ENCODE peak calls at places on chromosomes 2 and 18, in ten cellular contexts. O, W, L, T, P, R, N, J, Y and U are unnamed samples.

GRCh38 chr18:39205565-39205964 is 1640.0 kb upstream of the CELF4 start:
- DNase-seq in P (no peak), T (no peak), Y (no peak), N (no peak), R (no peak), L (no peak), W (no peak), J (no peak), O (no peak), U (no peak)

GRCh38 chr2:23426284-23426905 is 41.4 kb downstream of the KLHL29 start:
- DNase-seq in T (peak), N (no peak), Y (no peak), L (no peak), P (peak), J (no peak), O (peak), W (no peak), R (no peak), U (no peak)

GRCh38 chr18:5455644-5456043 is 88.2 kb downstream of the EPB41L3 start:
- DNase-seq in P (no peak), Y (peak), R (no peak), N (no peak), J (no peak), W (no peak), O (peak), L (no peak), T (no peak), U (no peak)

GRCh38 chr18:50218432-50219197 is 23.7 kb upstream of the MYO5B start:
- DNase-seq in Y (no peak), N (peak), J (peak), O (peak), W (no peak), T (no peak), L (peak), P (peak), R (peak), U (peak)

GRCh38 chr2:42929985-42930581 is 137.7 kb upstream of the HAAO start:
- DNase-seq in R (peak), N (no peak), T (no peak), O (peak), Y (no peak), W (no peak), L (no peak), P (no peak), J (no peak), U (no peak)

GRCh38 chr2:133894429-133894828 is 326.2 kb upstream of the NCKAP5 start:
- DNase-seq in O (no peak), L (no peak), N (no peak), Y (no peak), R (no peak), W (no peak), J (no peak), T (no peak), P (no peak), U (no peak)

GRCh38 chr2:237097911-237098702 is 12.4 kb downstream of the COPS8 start:
- DNase-seq in T (no peak), R (no peak), J (no peak), Y (peak), N (no peak), P (peak), W (peak), O (peak), L (no peak), U (no peak)

GRCh38 chr2:230849633-230850357 is 14.9 kb upstream of the ITM2C start:
- DNase-seq in L (peak), W (no peak), P (peak), Y (no peak), O (peak), N (no peak), R (peak), J (peak), T (no peak), U (no peak)

GRCh38 chr2:151009437-151010175 is 252.1 kb downstream of the RBM43 start:
- DNase-seq in P (no peak), J (no peak), O (no peak), L (no peak), N (no peak), R (no peak), W (no peak), Y (no peak), T (no peak), U (no peak)

GRCh38 chr2:209276000-209276399 is 147.8 kb upstream of the MAP2 start:
- DNase-seq in W (no peak), L (no peak), J (no peak), N (no peak), T (no peak), O (no peak), Y (no peak), P (no peak), R (no peak), U (no peak)

GRCh38 chr18:54790109-54790508 is 38.2 kb upstream of the RAB27B start:
- DNase-seq in O (no peak), L (no peak), R (no peak), N (no peak), J (no peak), P (no peak), T (no peak), Y (no peak), W (no peak), U (no peak)

GRCh38 chr2:216590780-216591179 is 42.4 kb upstream of the IGFBP2 start:
- DNase-seq in J (no peak), R (peak), Y (no peak), T (no peak), P (no peak), O (peak), W (no peak), N (peak), L (no peak), U (no peak)

GRCh38 chr2:64604929-64605550 is 48.7 kb downstream of the SERTAD2 start:
- DNase-seq in T (no peak), N (no peak), O (peak), Y (peak), R (no peak), J (no peak), L (no peak), P (peak), W (peak), U (no peak)

GRCh38 chr2:7133521-7133920 is 216.3 kb downstream of the RNF144A start:
- DNase-seq in N (no peak), T (no peak), O (no peak), P (no peak), W (no peak), J (no peak), L (no peak), Y (no peak), R (peak), U (no peak)

GRCh38 chr2:237495521-237496117 is 8.6 kb downstream of the MLPH start:
- DNase-seq in N (no peak), Y (no peak), W (no peak), T (peak), L (no peak), P (no peak), J (no peak), R (no peak), O (no peak), U (no peak)

GRCh38 chr2:64779117-64779690 is 125.5 kb upstream of the SERTAD2 start:
- DNase-seq in L (no peak), T (no peak), P (no peak), R (no peak), J (no peak), W (peak), N (no peak), O (peak), Y (peak), U (no peak)

GRCh38 chr2:233061007-233061590 is 957 bp downstream of the INPP5D start:
- DNase-seq in W (no peak), O (no peak), P (no peak), T (peak), Y (no peak), J (no peak), N (no peak), L (no peak), R (no peak), U (no peak)

GRCh38 chr2:241052677-241053360 is 49.3 kb downstream of the MTERF4 start:
- DNase-seq in T (peak), Y (no peak), O (no peak), L (no peak), P (no peak), N (no peak), J (no peak), W (no peak), R (no peak), U (no peak)